ENCODE peak calls at places on chromosomes 16 and 17, in four cellular contexts. A is HEK293T, B is GM12878, K is HepG2. Q is an unnamed sample.

GRCh38 chr17:15490634-15491261 is 23.3 kb upstream of the CDRT4 start:
- DNase-seq in B (no peak), A (no peak), K (no peak), Q (peak; percentile 94)

GRCh38 chr16:31458073-31458834 is 1.0 kb upstream of the ARMC5 start:
- DNase-seq in B (no peak), K (peak; percentile 95), A (no peak), Q (peak; percentile 56)

GRCh38 chr17:8223356-8224063 is 13.1 kb upstream of the AURKB start:
- DNase-seq in B (no peak), K (peak; percentile 79), A (no peak), Q (peak; percentile 51)

GRCh38 chr16:56711862-56712261 is 18.1 kb upstream of the NUP93 start:
- DNase-seq in K (no peak), B (no peak), A (no peak), Q (no peak)

GRCh38 chr17:38705803-38706624 is 941 bp downstream of the MLLT6 start:
- DNase-seq in A (no peak), B (no peak), K (peak; percentile 63), Q (peak; percentile 49)

GRCh38 chr17:2051388-2052237 is 3.3 kb upstream of the HIC1 start:
- DNase-seq in A (no peak), K (no peak), B (no peak), Q (no peak)

GRCh38 chr17:7922499-7923289 is 6.6 kb upstream of the RNF227 start:
- DNase-seq in K (no peak), A (no peak), B (no peak), Q (no peak)

GRCh38 chr16:82660966-82661365 is 34.2 kb downstream of the CDH13 start:
- DNase-seq in A (no peak), K (no peak), B (no peak), Q (no peak)

GRCh38 chr17:39775075-39775474 is 37.3 kb downstream of the GRB7 start:
- DNase-seq in B (peak; percentile 66), K (no peak), A (no peak), Q (no peak)

GRCh38 chr17:72498671-72499210 is 377.9 kb downstream of the SOX9 start:
- DNase-seq in K (no peak), A (no peak), B (no peak), Q (no peak)

GRCh38 chr17:47205419-47205963 is 3.7 kb upstream of the MYL4 start:
- DNase-seq in A (peak; percentile 35), K (no peak), B (peak; percentile 78), Q (no peak)

GRCh38 chr16:54957403-54957802 is 26.7 kb downstream of the IRX5 start:
- DNase-seq in K (peak; percentile 20), B (no peak), A (peak; percentile 70), Q (peak; percentile 70)

GRCh38 chr17:8499171-8499570 is 63.5 kb downstream of the NDEL1 start:
- DNase-seq in A (no peak), K (no peak), B (no peak), Q (no peak)

GRCh38 chr17:68288375-68288774 is 2.6 kb downstream of the SLC16A6 start:
- DNase-seq in A (no peak), K (no peak), B (peak; percentile 78), Q (no peak)

GRCh38 chr16:30902070-30902972 is 5.9 kb downstream of the CTF1 start:
- DNase-seq in B (no peak), K (peak; percentile 33), A (peak; percentile 91), Q (peak; percentile 86)

GRCh38 chr17:7109461-7110322 is 4.9 kb downstream of the ASGR2 start:
- DNase-seq in A (no peak), B (no peak), K (no peak), Q (no peak)

GRCh38 chr17:5133311-5133710 is 17.5 kb downstream of the USP6 start:
- DNase-seq in K (no peak), B (no peak), A (no peak), Q (no peak)

GRCh38 chr17:81004336-81005015 is 12.8 kb downstream of the CHMP6 start:
- DNase-seq in B (no peak), A (no peak), K (no peak), Q (no peak)

GRCh38 chr17:77233635-77234334 is 93.0 kb downstream of the SEC14L1 start:
- DNase-seq in A (no peak), K (peak; percentile 59), B (peak; percentile 57), Q (peak; percentile 76)

GRCh38 chr16:51151951-51152663 is 1.0 kb upstream of the SALL1 start:
- DNase-seq in B (no peak), K (peak; percentile 79), A (peak; percentile 81), Q (no peak)

GRCh38 chr17:49442051-49442450 is 27.4 kb upstream of the PHB1 start:
- DNase-seq in B (no peak), A (no peak), K (no peak), Q (no peak)

GRCh38 chr16:1890701-1891035 is 18.7 kb upstream of the MEIOB start:
- DNase-seq in B (no peak), K (no peak), A (no peak), Q (no peak)

GRCh38 chr16:66030036-66030435 is 336.5 kb upstream of the CDH5 start:
- DNase-seq in K (no peak), A (no peak), B (no peak), Q (no peak)

GRCh38 chr17:73192219-73192893 is 499 bp upstream of the COG1 start:
- DNase-seq in A (peak; percentile 84), B (no peak), K (peak; percentile 71), Q (peak; percentile 76)

GRCh38 chr17:64781394-64781793 is 119.3 kb upstream of the SMURF2 start:
- DNase-seq in B (no peak), K (no peak), A (no peak), Q (no peak)

GRCh38 chr17:28575126-28575795 is 1.4 kb downstream of the ALDOC start:
- DNase-seq in B (no peak), A (no peak), K (no peak), Q (no peak)

GRCh38 chr17:8016632-8017424 is 14.4 kb downstream of the GUCY2D start:
- DNase-seq in A (peak; percentile 76), K (no peak), B (no peak), Q (peak; percentile 53)

GRCh38 chr17:56604691-56605090 is 11.2 kb downstream of the NOG start:
- DNase-seq in A (no peak), B (no peak), K (peak; percentile 18), Q (no peak)

GRCh38 chr17:51372345-51373004 is 112.1 kb downstream of the UTP18 start:
- DNase-seq in K (peak; percentile 72), A (peak; percentile 50), B (peak; percentile 82), Q (peak; percentile 88)

GRCh38 chr16:3054965-3055733 is 8.8 kb downstream of the MMP25 start:
- DNase-seq in A (no peak), K (no peak), B (no peak), Q (no peak)

GRCh38 chr16:57632568-57632967 is 4.1 kb downstream of the ADGRG1 start:
- DNase-seq in K (no peak), B (no peak), A (no peak), Q (no peak)

GRCh38 chr17:78164748-78165607 is 3.4 kb upstream of the SYNGR2 start:
- DNase-seq in K (no peak), A (no peak), B (no peak), Q (no peak)

GRCh38 chr17:253091-253846 is 71.8 kb upstream of the DOC2B start:
- DNase-seq in B (no peak), K (no peak), A (no peak), Q (no peak)

GRCh38 chr17:39700148-39700987 is 504 bp downstream of the ERBB2 start:
- DNase-seq in B (no peak), A (peak; percentile 40), K (no peak), Q (no peak)

GRCh38 chr17:82442643-82443464 is 7.7 kb downstream of the CYBC1 start:
- DNase-seq in A (no peak), B (no peak), K (no peak), Q (no peak)

GRCh38 chr17:82444284-82444893 is 6.2 kb downstream of the CYBC1 start:
- DNase-seq in B (no peak), A (no peak), K (no peak), Q (no peak)

GRCh38 chr17:82444941-82445521 is 5.5 kb downstream of the CYBC1 start:
- DNase-seq in B (no peak), A (no peak), K (no peak), Q (no peak)

GRCh38 chr17:82441686-82442487 is 8.7 kb downstream of the CYBC1 start:
- DNase-seq in A (no peak), B (no peak), K (no peak), Q (no peak)

GRCh38 chr17:82443465-82444283 is 6.9 kb downstream of the CYBC1 start:
- DNase-seq in A (no peak), B (no peak), K (no peak), Q (no peak)
- TF ChIP-seq TARDBP in A (no peak), B (no peak), K (no peak), Q (no peak)

DNA sequence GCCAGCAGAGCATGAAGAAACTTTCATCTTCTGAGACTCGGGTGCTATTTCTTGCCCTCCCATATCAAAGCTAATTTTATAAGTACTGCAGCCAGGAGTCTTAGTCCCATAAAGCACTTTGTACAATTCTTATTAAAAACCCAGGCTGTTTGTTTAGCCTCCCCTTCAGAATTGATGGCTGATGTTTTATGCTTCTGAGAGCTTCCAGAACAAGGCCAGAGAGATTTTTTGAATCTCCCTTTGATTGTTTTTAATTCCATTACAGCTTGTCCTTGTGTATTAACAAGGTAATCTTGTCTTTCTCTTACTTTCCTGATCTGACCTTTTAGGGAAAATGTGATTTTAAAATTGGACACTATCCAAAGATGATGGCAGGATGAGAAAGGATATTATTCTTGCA is 16.3 kb downstream of the COQ7 start:
- DNase-seq in A (no peak), K (no peak), B (no peak), Q (no peak)
- TF ChIP-seq TARDBP in A (no peak), K (no peak), B (no peak), Q (no peak)

DNA sequence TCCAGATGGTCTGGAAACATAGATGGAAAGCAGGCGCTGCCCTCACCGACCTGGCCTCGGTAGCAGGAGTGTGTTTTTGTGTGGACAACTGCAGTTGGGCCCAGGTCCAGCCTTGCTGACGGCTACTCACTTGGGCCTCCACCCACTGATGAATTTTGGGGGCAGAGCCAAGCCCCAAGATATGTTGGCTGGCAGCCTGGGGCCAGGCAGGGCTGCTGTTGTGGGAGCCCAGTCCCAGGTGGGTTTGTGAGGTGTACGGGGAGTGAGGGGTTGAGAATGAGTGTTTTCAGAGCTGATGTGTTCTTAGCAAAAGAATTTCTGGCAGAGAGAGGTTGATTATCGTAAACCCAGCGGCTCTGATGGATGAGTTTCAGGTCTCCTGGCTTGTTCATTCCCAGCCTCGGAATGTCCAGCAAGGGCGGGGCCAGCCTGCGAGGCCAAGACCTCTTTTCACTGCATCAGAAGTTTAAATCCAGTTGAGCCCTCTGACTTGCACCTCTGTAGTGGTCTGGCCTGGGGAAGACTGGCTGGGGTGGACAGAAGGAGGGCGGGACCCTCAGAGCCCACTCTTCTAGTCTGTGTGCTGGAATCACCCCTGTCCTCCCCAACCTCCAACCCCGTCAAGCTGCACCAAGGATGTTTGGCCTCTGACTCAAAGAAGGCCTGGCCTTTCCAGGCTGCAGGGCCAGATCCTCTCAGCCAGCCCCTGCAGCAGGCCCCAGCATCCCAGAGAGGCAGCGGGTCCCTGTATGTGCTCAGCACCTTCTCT is 179.8 kb downstream of the RAB11FIP4 start:
- DNase-seq in K (no peak), A (no peak), B (no peak), Q (no peak)
- TF ChIP-seq TARDBP in K (no peak), A (no peak), B (no peak), Q (no peak)

DNA sequence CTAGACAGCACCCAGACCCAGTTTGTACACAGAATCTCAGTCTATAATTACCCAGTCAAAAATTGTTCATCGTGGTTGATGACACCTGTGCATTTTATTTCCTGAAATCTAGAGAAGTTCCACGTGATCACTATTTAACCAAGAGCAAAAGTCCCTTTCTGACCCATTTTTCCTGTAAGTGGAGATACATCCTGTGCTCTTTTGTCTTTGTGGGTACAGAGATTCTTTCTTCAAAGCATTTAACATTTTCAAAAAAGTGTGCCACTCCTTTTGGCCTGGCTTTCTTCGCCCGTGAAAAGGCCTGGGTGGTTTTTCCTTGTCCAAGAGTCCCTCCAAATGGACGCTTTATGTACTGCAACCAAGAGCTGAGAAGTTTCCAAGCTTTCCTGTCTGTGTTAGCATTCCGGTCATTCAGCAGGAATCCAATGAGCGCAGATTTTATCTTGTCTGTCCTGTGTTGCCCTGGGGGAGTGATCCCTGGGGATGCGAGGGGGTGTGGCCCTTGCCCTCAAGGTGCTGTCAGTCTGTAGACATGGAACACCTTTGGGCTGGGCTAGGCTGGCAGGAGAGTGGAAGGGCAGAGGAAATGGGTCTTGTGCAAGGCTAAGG is 161.1 kb upstream of the CACNG5 start:
- DNase-seq in K (peak; percentile 43), A (peak; percentile 67), B (no peak), Q (no peak)
- TF ChIP-seq TARDBP in K (no peak), A (no peak), B (no peak), Q (no peak)